ENCODE peak calls at places on chromosome 6, in ten cellular contexts. One of them, this sample, is unnamed.

GRCh38 chr6:161410736-161411135 is 136.9 kb upstream of the AGPAT4 start:
- DNase-seq in GM20000: no peak
- DNase-seq in uterus: no peak
- DNase-seq in endodermal cell: no peak
- DNase-seq in IMR-90: no peak
- DNase-seq in left lung: no peak
- DNase-seq in adrenal gland: no peak
- DNase-seq in AG09319: no peak
- DNase-seq in lower lobe of right lung: no peak
- DNase-seq in stomach: no peak
- DNase-seq in this sample: no peak

GRCh38 chr6:26380256-26380655 is 2.7 kb upstream of the BTN2A2 start:
- DNase-seq in GM20000: no peak
- DNase-seq in uterus: no peak
- DNase-seq in endodermal cell: no peak
- DNase-seq in IMR-90: no peak
- DNase-seq in left lung: no peak
- DNase-seq in adrenal gland: no peak
- DNase-seq in AG09319: no peak
- DNase-seq in lower lobe of right lung: no peak
- DNase-seq in stomach: no peak
- DNase-seq in this sample: no peak

GRCh38 chr6:112269165-112269564 is 14.8 kb upstream of the LAMA4 start:
- DNase-seq in GM20000: no peak
- DNase-seq in uterus: no peak
- DNase-seq in endodermal cell: peak
- DNase-seq in IMR-90: peak
- DNase-seq in left lung: no peak
- DNase-seq in adrenal gland: peak
- DNase-seq in AG09319: no peak
- DNase-seq in lower lobe of right lung: no peak
- DNase-seq in stomach: no peak
- DNase-seq in this sample: no peak

GRCh38 chr6:147190556-147190955 is 13.7 kb upstream of the STXBP5 start:
- DNase-seq in GM20000: no peak
- DNase-seq in uterus: no peak
- DNase-seq in endodermal cell: no peak
- DNase-seq in IMR-90: no peak
- DNase-seq in left lung: no peak
- DNase-seq in adrenal gland: no peak
- DNase-seq in AG09319: no peak
- DNase-seq in lower lobe of right lung: no peak
- DNase-seq in stomach: no peak
- DNase-seq in this sample: no peak

GRCh38 chr6:4944325-4944724 is 59.5 kb downstream of the RPP40 start:
- DNase-seq in GM20000: no peak
- DNase-seq in uterus: no peak
- DNase-seq in endodermal cell: no peak
- DNase-seq in IMR-90: no peak
- DNase-seq in left lung: no peak
- DNase-seq in adrenal gland: no peak
- DNase-seq in AG09319: no peak
- DNase-seq in lower lobe of right lung: no peak
- DNase-seq in stomach: no peak
- DNase-seq in this sample: no peak

GRCh38 chr6:80638222-80639055 is 532.0 kb downstream of the BCKDHB start:
- DNase-seq in GM20000: no peak
- DNase-seq in uterus: no peak
- DNase-seq in endodermal cell: peak
- DNase-seq in IMR-90: peak
- DNase-seq in left lung: no peak
- DNase-seq in adrenal gland: peak
- DNase-seq in AG09319: peak
- DNase-seq in lower lobe of right lung: peak
- DNase-seq in stomach: peak
- DNase-seq in this sample: no peak

GRCh38 chr6:47302043-47302442 is 7.7 kb downstream of the TNFRSF21 start:
- DNase-seq in GM20000: peak
- DNase-seq in uterus: no peak
- DNase-seq in endodermal cell: no peak
- DNase-seq in IMR-90: no peak
- DNase-seq in left lung: no peak
- DNase-seq in adrenal gland: no peak
- DNase-seq in AG09319: no peak
- DNase-seq in lower lobe of right lung: no peak
- DNase-seq in stomach: no peak
- DNase-seq in this sample: no peak

GRCh38 chr6:116210750-116211425 is 43.0 kb downstream of the TSPYL4 start:
- DNase-seq in GM20000: no peak
- DNase-seq in uterus: no peak
- DNase-seq in endodermal cell: peak
- DNase-seq in IMR-90: peak
- DNase-seq in left lung: peak
- DNase-seq in adrenal gland: peak
- DNase-seq in AG09319: no peak
- DNase-seq in lower lobe of right lung: no peak
- DNase-seq in stomach: no peak
- DNase-seq in this sample: no peak

GRCh38 chr6:9140181-9140580 is 704.8 kb upstream of the SLC35B3 start:
- DNase-seq in GM20000: no peak
- DNase-seq in uterus: no peak
- DNase-seq in endodermal cell: no peak
- DNase-seq in IMR-90: peak
- DNase-seq in left lung: peak
- DNase-seq in adrenal gland: peak
- DNase-seq in AG09319: no peak
- DNase-seq in lower lobe of right lung: peak
- DNase-seq in stomach: peak
- DNase-seq in this sample: no peak

GRCh38 chr6:156828280-156828703 is 51.1 kb downstream of the ARID1B start:
- DNase-seq in GM20000: no peak
- DNase-seq in uterus: no peak
- DNase-seq in endodermal cell: no peak
- DNase-seq in IMR-90: peak
- DNase-seq in left lung: no peak
- DNase-seq in adrenal gland: peak
- DNase-seq in AG09319: peak
- DNase-seq in lower lobe of right lung: no peak
- DNase-seq in stomach: no peak
- DNase-seq in this sample: no peak

GRCh38 chr6:168711049-168711640 is 270.2 kb downstream of the SMOC2 start:
- DNase-seq in GM20000: no peak
- DNase-seq in uterus: no peak
- DNase-seq in endodermal cell: no peak
- DNase-seq in IMR-90: no peak
- DNase-seq in left lung: no peak
- DNase-seq in adrenal gland: no peak
- DNase-seq in AG09319: no peak
- DNase-seq in lower lobe of right lung: no peak
- DNase-seq in stomach: no peak
- DNase-seq in this sample: no peak

GRCh38 chr6:28772480-28773381 is 151.1 kb downstream of the TRIM27 start:
- DNase-seq in GM20000: no peak
- DNase-seq in uterus: no peak
- DNase-seq in endodermal cell: peak
- DNase-seq in IMR-90: no peak
- DNase-seq in left lung: no peak
- DNase-seq in adrenal gland: no peak
- DNase-seq in AG09319: no peak
- DNase-seq in lower lobe of right lung: no peak
- DNase-seq in stomach: no peak
- DNase-seq in this sample: no peak

GRCh38 chr6:9523462-9523861 is 891.4 kb downstream of the TFAP2A start:
- DNase-seq in GM20000: no peak
- DNase-seq in uterus: no peak
- DNase-seq in endodermal cell: no peak
- DNase-seq in IMR-90: peak
- DNase-seq in left lung: no peak
- DNase-seq in adrenal gland: no peak
- DNase-seq in AG09319: peak
- DNase-seq in lower lobe of right lung: no peak
- DNase-seq in stomach: no peak
- DNase-seq in this sample: no peak

GRCh38 chr6:90294989-90295853 is 1.4 kb downstream of the BACH2 start:
- DNase-seq in GM20000: peak
- DNase-seq in uterus: peak
- DNase-seq in endodermal cell: peak
- DNase-seq in IMR-90: peak
- DNase-seq in left lung: peak
- DNase-seq in adrenal gland: no peak
- DNase-seq in AG09319: no peak
- DNase-seq in lower lobe of right lung: peak
- DNase-seq in stomach: peak
- DNase-seq in this sample: peak
- TF ChIP-seq CTCF in GM20000: no peak
- TF ChIP-seq CTCF in uterus: peak
- TF ChIP-seq CTCF in endodermal cell: no peak
- TF ChIP-seq CTCF in IMR-90: peak
- TF ChIP-seq CTCF in left lung: no peak
- TF ChIP-seq CTCF in adrenal gland: peak
- TF ChIP-seq CTCF in AG09319: no peak
- TF ChIP-seq CTCF in lower lobe of right lung: peak
- TF ChIP-seq CTCF in stomach: no peak
- TF ChIP-seq CTCF in this sample: peak

DNA sequence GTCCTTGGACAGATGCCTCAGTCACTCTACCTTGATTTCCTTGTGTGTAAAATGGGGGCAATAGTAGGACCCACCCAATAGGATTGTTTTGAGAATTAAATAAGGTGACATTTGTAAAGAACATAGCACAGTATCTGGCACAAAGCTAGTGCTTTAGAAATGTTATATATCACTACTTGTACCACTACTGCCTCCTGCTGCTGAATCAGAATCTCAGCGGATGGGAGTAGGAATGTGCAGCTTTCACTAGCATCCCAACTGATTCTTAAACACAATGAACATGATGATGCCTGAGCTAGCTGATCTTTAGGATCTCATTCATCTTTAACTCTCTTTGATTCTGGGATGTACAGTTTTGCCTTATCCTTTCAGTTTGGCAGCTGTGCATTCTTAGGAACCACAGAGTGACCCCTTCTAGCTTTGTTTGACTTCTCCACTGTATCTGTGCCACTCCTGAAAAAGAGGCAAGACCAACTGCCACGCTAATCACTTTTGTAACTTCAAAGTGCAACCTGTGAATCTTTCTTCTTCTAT is 7.2 kb downstream of the PBOV1 start:
- DNase-seq in GM20000: no peak
- DNase-seq in uterus: no peak
- DNase-seq in endodermal cell: no peak
- DNase-seq in IMR-90: no peak
- DNase-seq in left lung: no peak
- DNase-seq in adrenal gland: no peak
- DNase-seq in AG09319: no peak
- DNase-seq in lower lobe of right lung: no peak
- DNase-seq in stomach: no peak
- DNase-seq in this sample: no peak
- TF ChIP-seq CTCF in GM20000: no peak
- TF ChIP-seq CTCF in uterus: no peak
- TF ChIP-seq CTCF in endodermal cell: peak
- TF ChIP-seq CTCF in IMR-90: no peak
- TF ChIP-seq CTCF in left lung: no peak
- TF ChIP-seq CTCF in adrenal gland: no peak
- TF ChIP-seq CTCF in AG09319: no peak
- TF ChIP-seq CTCF in lower lobe of right lung: peak
- TF ChIP-seq CTCF in stomach: no peak
- TF ChIP-seq CTCF in this sample: no peak

GRCh38 chr6:1068068-1068467 is 243.8 kb upstream of the FOXQ1 start:
- DNase-seq in GM20000: no peak
- DNase-seq in uterus: no peak
- DNase-seq in endodermal cell: no peak
- DNase-seq in IMR-90: peak
- DNase-seq in left lung: no peak
- DNase-seq in adrenal gland: no peak
- DNase-seq in AG09319: no peak
- DNase-seq in lower lobe of right lung: no peak
- DNase-seq in stomach: no peak
- DNase-seq in this sample: no peak
- TF ChIP-seq CTCF in GM20000: no peak
- TF ChIP-seq CTCF in uterus: no peak
- TF ChIP-seq CTCF in endodermal cell: no peak
- TF ChIP-seq CTCF in IMR-90: no peak
- TF ChIP-seq CTCF in left lung: no peak
- TF ChIP-seq CTCF in adrenal gland: no peak
- TF ChIP-seq CTCF in AG09319: no peak
- TF ChIP-seq CTCF in lower lobe of right lung: no peak
- TF ChIP-seq CTCF in stomach: no peak
- TF ChIP-seq CTCF in this sample: no peak

GRCh38 chr6:113651920-113652319 is 205.2 kb upstream of the MARCKS start:
- DNase-seq in GM20000: no peak
- DNase-seq in uterus: no peak
- DNase-seq in endodermal cell: no peak
- DNase-seq in IMR-90: no peak
- DNase-seq in left lung: no peak
- DNase-seq in adrenal gland: no peak
- DNase-seq in AG09319: no peak
- DNase-seq in lower lobe of right lung: no peak
- DNase-seq in stomach: no peak
- DNase-seq in this sample: no peak

GRCh38 chr6:113650610-113650979 is 206.6 kb upstream of the MARCKS start:
- DNase-seq in GM20000: no peak
- DNase-seq in uterus: no peak
- DNase-seq in endodermal cell: no peak
- DNase-seq in IMR-90: no peak
- DNase-seq in left lung: no peak
- DNase-seq in adrenal gland: no peak
- DNase-seq in AG09319: no peak
- DNase-seq in lower lobe of right lung: no peak
- DNase-seq in stomach: no peak
- DNase-seq in this sample: no peak

GRCh38 chr6:113649276-113649675 is 207.9 kb upstream of the MARCKS start:
- DNase-seq in GM20000: no peak
- DNase-seq in uterus: no peak
- DNase-seq in endodermal cell: no peak
- DNase-seq in IMR-90: no peak
- DNase-seq in left lung: no peak
- DNase-seq in adrenal gland: no peak
- DNase-seq in AG09319: no peak
- DNase-seq in lower lobe of right lung: no peak
- DNase-seq in stomach: no peak
- DNase-seq in this sample: no peak

GRCh38 chr6:113649916-113650609 is 207.1 kb upstream of the MARCKS start:
- DNase-seq in GM20000: no peak
- DNase-seq in uterus: no peak
- DNase-seq in endodermal cell: no peak
- DNase-seq in IMR-90: no peak
- DNase-seq in left lung: no peak
- DNase-seq in adrenal gland: no peak
- DNase-seq in AG09319: no peak
- DNase-seq in lower lobe of right lung: no peak
- DNase-seq in stomach: no peak
- DNase-seq in this sample: no peak

DNA sequence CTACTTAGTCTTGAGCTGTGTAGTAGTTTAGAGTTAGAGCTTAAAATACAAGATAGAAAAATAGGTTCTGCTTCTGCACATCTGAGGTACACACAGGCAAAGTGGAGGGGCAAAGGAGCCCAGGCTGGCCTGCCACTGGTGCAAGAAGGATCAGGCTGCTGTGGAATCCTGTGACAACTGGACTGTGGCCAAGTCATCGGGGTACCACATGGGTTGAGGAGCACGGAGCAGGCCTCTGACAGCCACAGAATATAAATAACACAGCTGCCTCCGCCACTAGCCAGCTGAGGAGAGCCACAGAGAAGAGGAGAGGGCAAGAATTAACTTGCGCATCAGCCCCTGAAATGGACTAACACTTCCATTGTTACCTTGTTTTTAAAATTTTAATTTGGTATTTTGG is 206.0 kb upstream of the MARCKS start:
- DNase-seq in GM20000: no peak
- DNase-seq in uterus: no peak
- DNase-seq in endodermal cell: no peak
- DNase-seq in IMR-90: no peak
- DNase-seq in left lung: no peak
- DNase-seq in adrenal gland: no peak
- DNase-seq in AG09319: no peak
- DNase-seq in lower lobe of right lung: no peak
- DNase-seq in stomach: no peak
- DNase-seq in this sample: no peak
- TF ChIP-seq CTCF in GM20000: no peak
- TF ChIP-seq CTCF in uterus: no peak
- TF ChIP-seq CTCF in endodermal cell: no peak
- TF ChIP-seq CTCF in IMR-90: no peak
- TF ChIP-seq CTCF in left lung: no peak
- TF ChIP-seq CTCF in adrenal gland: no peak
- TF ChIP-seq CTCF in AG09319: no peak
- TF ChIP-seq CTCF in lower lobe of right lung: no peak
- TF ChIP-seq CTCF in stomach: no peak
- TF ChIP-seq CTCF in this sample: no peak

This sample was measured in progenitor cell of endocrine pancreas.